ENCODE peak calls at places on chromosomes 16 and 17, in four cellular contexts. F, Z, H and Y are unnamed samples.

GRCh38 chr16:57347858-57348257 is 10.7 kb upstream of the CCL22 start:
- DNase-seq in F (no peak), Z (no peak), H (no peak), Y (no peak)

GRCh38 chr17:17812211-17813054 is 24.4 kb downstream of the SREBF1 start:
- DNase-seq in F (peak), Z (peak), H (peak), Y (peak)

GRCh38 chr16:81846105-81846504 is 67.0 kb downstream of the PLCG2 start:
- DNase-seq in F (no peak), Z (no peak), H (no peak), Y (no peak)

GRCh38 chr17:6711081-6711674 is 2.0 kb downstream of the SLC13A5 start:
- DNase-seq in F (no peak), Z (peak), H (no peak), Y (no peak)

GRCh38 chr17:18156171-18156975 is 27.3 kb upstream of the ALKBH5 start:
- DNase-seq in F (no peak), Z (no peak), H (no peak), Y (no peak)

GRCh38 chr16:82954224-82954929 is 327.6 kb downstream of the CDH13 start:
- DNase-seq in F (no peak), Z (no peak), H (no peak), Y (no peak)

GRCh38 chr16:29898786-29899515 is 399 bp downstream of the SEZ6L2 start:
- DNase-seq in F (no peak), Z (no peak), H (no peak), Y (no peak)

GRCh38 chr16:68629315-68629900 is 15.7 kb upstream of the CDH3 start:
- DNase-seq in F (no peak), Z (no peak), H (no peak), Y (no peak)

GRCh38 chr17:56593073-56593740 is at the start of gene NOG:
- DNase-seq in F (peak), Z (peak), H (peak), Y (no peak)

GRCh38 chr17:50863221-50863843 is 2.8 kb downstream of the TOB1 start:
- DNase-seq in F (no peak), Z (no peak), H (no peak), Y (peak)

GRCh38 chr17:57578608-57578990 is 166.5 kb downstream of the CCDC182 start:
- DNase-seq in F (no peak), Z (no peak), H (no peak), Y (no peak)

GRCh38 chr17:60372790-60373483 is 19.0 kb downstream of the USP32 start:
- DNase-seq in F (no peak), Z (no peak), H (no peak), Y (no peak)

GRCh38 chr16:8577678-8578304 is 12.5 kb downstream of the TMEM114 start:
- DNase-seq in F (no peak), Z (no peak), H (no peak), Y (no peak)

GRCh38 chr16:79639576-79640311 is 39.2 kb upstream of the MAF start:
- DNase-seq in F (no peak), Z (no peak), H (no peak), Y (no peak)

GRCh38 chr17:73265646-73266640 is 4.3 kb upstream of the CPSF4L start:
- DNase-seq in F (no peak), Z (no peak), H (no peak), Y (no peak)

GRCh38 chr17:54948380-54948779 is 20.1 kb downstream of the COX11 start:
- DNase-seq in F (no peak), Z (no peak), H (no peak), Y (no peak)

GRCh38 chr16:6096931-6097665 is 999.5 kb upstream of the EEF2KMT start:
- DNase-seq in F (no peak), Z (no peak), H (no peak), Y (no peak)

GRCh38 chr16:24522751-24523150 is 16.6 kb upstream of the RBBP6 start:
- DNase-seq in F (no peak), Z (no peak), H (peak), Y (no peak)

GRCh38 chr16:24523569-24523968 is 15.8 kb upstream of the RBBP6 start:
- DNase-seq in F (no peak), Z (no peak), H (no peak), Y (no peak)

GRCh38 chr16:24526701-24527470 is 12.5 kb upstream of the RBBP6 start:
- DNase-seq in F (no peak), Z (no peak), H (no peak), Y (no peak)

GRCh38 chr16:24524855-24525652 is 14.3 kb upstream of the RBBP6 start:
- DNase-seq in F (no peak), Z (no peak), H (no peak), Y (no peak)

GRCh38 chr16:24525970-24526559 is 13.3 kb upstream of the RBBP6 start:
- DNase-seq in F (no peak), Z (no peak), H (no peak), Y (no peak)
- H3K27ac ChIP-seq in F (no peak), Z (no peak), H (no peak), Y (no peak)

DNA sequence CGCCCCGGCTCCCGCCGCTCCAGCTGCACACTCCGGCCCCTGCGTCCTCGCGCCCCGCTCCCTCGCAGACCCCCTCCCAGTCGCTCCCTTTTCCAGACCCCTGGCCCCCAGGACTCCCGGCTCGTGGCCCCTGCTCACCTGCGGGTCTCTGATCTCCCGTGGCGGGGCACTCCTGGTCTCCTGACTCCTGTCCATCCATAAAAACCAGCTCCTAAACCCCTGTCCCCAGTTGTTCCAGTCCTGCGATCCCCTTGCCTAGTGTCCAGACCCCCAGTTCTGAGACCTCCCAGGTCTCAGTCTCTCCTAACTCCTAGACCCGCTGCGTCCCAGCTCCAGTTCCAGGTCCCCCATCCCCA is 294 bp downstream of the SNX29 start:
- DNase-seq in F (no peak), Z (no peak), H (no peak), Y (no peak)
- H3K27ac ChIP-seq in F (peak), Z (peak), H (peak), Y (peak)

GRCh38 chr16:55331648-55332185 is 7.7 kb downstream of the IRX6 start:
- DNase-seq in F (no peak), Z (no peak), H (no peak), Y (no peak)

GRCh38 chr16:55329791-55330190 is 5.8 kb downstream of the IRX6 start:
- DNase-seq in F (no peak), Z (no peak), H (no peak), Y (no peak)

GRCh38 chr16:55328611-55329569 is 4.9 kb downstream of the IRX6 start:
- DNase-seq in F (peak), Z (no peak), H (peak), Y (no peak)

GRCh38 chr16:55333690-55334089 is 9.7 kb downstream of the IRX6 start:
- DNase-seq in F (no peak), Z (no peak), H (no peak), Y (no peak)

DNA sequence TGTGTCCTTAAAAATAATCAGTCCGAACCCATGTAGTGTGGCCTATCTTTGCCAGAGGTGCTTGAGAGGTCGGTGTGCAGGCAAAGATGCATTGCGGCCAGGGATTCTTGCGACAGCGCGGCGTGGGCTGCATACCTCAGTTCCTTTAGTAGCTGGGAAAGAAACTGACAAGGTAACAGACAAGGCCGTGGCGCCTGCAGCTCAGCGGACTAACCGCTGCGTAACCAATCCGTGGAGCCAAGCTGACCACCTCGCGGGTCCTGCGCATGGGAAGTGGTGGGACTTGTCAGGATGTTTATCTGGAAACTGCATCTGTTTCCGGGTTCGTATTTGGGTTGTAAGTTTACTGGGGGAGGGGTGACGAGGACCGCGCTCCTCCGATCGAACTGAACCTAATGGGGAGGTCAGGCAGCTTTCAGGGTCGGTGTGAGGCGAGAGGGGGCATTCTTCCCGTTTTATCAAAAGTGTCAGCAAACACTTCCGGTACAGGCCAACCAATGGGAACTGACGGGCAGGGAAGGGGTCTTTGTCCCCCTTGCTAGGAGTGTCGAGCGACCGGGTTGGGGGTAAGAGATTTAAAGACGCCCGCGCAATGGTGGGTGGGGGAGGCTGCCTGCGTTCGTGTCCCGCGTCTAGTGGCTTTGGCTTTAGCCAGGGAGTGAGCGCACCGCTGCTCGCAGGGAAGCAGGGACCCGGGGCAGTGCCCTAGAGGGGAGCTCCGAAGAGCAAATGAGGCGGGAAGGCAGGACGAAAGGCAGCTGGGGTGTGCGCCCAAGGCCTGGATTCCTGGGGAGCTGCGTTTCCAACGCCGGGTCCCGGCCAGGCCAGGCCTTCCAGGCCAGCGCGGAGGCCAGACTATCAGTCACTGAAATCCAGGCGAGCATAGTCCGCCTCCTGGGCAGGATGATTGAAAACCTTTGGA is 7.0 kb downstream of the IRX6 start:
- DNase-seq in F (peak), Z (no peak), H (no peak), Y (no peak)
- H3K27ac ChIP-seq in F (no peak), Z (no peak), H (no peak), Y (no peak)

DNA sequence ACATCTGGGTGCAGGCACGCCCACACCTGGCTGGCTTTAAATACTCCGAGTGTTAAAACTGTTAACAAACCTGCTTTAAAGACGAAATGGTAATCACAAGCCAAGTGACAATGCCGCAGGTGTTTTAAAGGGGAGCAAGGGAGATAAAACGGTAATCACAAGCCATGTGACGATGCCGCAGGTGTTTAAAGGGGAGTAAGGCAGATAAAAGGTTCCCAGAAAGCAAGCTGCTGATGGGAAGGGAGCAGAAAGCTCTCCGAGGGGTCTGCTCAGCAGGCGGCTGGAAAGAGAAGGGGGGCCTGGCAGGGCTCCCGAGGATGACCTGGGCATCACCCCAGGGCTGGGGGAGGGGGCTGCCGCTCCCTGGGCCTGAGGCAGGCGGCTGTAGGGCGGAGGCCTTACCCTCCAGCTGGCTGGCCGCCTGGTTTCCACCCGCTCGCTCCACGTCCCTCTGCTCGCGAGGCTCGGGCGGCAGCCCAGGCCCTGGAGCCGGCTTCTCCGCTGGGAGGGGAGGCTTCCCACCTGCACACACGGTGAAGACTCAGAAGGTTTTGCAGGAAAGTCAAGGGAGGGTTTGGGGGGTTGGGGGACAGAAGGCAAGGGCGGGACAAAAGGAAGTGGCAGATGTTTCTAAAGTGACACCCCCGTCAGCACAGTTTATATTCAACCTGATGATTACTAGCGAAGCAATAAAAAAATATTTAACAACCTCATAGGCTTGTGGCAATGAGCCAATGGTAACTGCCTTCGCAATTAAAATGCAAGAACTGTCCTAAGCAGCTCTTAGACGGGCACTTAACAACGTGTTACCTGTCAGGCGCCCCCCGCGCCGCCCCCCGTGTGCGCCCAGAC is 12.2 kb downstream of the NDUFAF8 start:
- DNase-seq in F (peak), Z (no peak), H (no peak), Y (no peak)
- H3K27ac ChIP-seq in F (no peak), Z (no peak), H (no peak), Y (no peak)

DNA sequence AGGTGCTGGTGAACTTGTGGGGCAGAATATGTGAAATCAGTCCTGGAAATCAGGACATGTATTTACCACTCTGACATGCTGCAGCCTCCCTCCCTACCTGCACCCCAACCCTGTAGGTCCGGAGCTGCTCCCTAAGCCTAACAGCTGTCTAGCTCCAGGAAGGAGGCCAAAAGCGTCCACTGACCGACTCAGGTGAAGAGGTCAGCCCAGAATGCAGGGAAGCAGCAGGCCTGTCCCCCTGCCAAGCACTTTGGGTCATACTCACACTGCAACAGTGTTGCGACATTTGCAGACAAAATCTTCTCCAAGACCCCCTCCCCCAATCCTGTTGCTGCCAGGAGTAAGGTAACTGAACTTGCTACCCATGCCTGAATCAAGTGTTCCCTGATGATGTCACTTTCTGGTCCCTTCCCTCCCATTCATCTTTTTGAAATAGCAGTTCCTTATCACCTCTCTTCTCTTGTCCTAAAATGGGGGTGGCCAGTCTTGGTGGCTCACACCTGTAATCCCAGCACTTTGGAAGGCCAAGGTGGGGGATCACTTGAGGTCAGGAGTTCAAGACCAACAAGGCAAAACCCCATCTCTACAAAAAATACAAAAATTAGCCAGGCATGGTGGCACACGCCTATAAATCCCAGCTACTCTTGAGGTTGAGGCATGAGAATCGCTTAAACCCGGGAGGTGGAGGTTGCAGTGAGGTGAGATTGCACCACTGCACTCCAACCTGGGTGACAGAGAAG is 1.3 kb upstream of the ACLY start:
- DNase-seq in F (no peak), Z (peak), H (no peak), Y (no peak)
- H3K27ac ChIP-seq in F (peak), Z (no peak), H (peak), Y (no peak)

GRCh38 chr17:9900019-9900594 is 5.0 kb downstream of the RCVRN start:
- DNase-seq in F (no peak), Z (no peak), H (no peak), Y (no peak)

GRCh38 chr17:9898812-9899211 is 6.3 kb downstream of the RCVRN start:
- DNase-seq in F (no peak), Z (no peak), H (no peak), Y (no peak)

GRCh38 chr17:9899280-9900018 is 5.6 kb downstream of the RCVRN start:
- DNase-seq in F (no peak), Z (peak), H (no peak), Y (no peak)

GRCh38 chr17:9902116-9902515 is 3.0 kb downstream of the RCVRN start:
- DNase-seq in F (no peak), Z (no peak), H (no peak), Y (no peak)

DNA sequence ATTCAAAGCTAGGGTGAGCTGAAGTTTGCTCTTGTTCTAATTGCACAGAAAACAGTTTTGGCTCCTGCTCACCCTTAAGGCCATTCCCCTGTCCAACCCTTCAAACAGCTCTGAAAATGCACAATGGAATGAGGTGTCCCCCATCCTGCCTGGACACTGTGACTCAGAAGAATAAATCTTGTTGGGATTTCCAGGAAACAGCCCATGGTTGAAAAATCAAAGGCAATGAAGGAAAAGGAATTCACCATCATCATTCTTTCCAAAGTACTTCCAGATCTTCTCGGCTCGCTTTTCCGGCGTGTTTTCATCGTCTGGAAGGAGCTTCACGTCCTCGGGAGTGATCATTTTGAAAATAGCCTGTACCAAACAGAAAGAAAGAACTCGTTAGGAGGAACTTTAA is 4.3 kb downstream of the RCVRN start:
- DNase-seq in F (no peak), Z (no peak), H (no peak), Y (no peak)
- H3K27ac ChIP-seq in F (no peak), Z (no peak), H (no peak), Y (no peak)

DNA sequence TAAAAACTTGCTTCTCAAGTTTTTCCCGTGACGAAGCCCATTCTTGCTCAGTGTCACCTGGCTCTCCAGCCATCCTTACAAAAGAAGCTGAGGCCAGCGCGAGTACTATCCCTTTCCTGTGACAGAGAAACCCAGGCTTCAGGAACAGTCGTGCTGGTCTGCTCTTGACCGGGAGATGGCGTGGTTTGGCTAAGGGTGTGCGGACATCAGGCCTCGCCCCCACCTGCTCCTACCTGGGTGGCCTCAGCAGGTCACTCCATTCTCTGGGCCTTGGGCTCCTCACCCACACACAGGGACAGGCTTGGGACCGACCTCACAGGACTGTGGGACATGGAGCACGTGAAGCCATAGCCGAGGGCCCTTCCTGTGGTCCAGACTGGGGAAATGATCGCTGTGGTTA is 75.2 kb upstream of the CIBAR2 start:
- DNase-seq in F (no peak), Z (no peak), H (no peak), Y (no peak)
- H3K27ac ChIP-seq in F (peak), Z (no peak), H (peak), Y (no peak)